ENCODE peak calls at places on chromosome 18, in six cellular contexts. V, I, P, R, O and K are unnamed samples. For H3K9me3, H3K4me1 and H3K27me3, the result is how much of the 10 kb centered on the place peaks cover.

GRCh38 chr18:23992119-23992940 is 22.2 kb upstream of the TTC39C start:
- DNase-seq in P (peak), O (peak), V (peak), I (peak), R (no peak), K (no peak)

GRCh38 chr18:10453885-10454772 is at the start of gene APCDD1:
- DNase-seq in R (no peak), V (peak), O (peak), I (no peak), P (no peak), K (peak)

GRCh38 chr18:6629635-6630140 is 99.8 kb upstream of the ARHGAP28 start:
- DNase-seq in I (peak), O (no peak), V (no peak), P (no peak), R (no peak), K (no peak)

GRCh38 chr18:48073231-48073930 is 142.9 kb upstream of the SMAD2 start:
- DNase-seq in R (no peak), P (no peak), I (no peak), O (no peak), V (no peak), K (no peak)

GRCh38 chr18:24534737-24535136 is 74.3 kb downstream of the HRH4 start:
- DNase-seq in I (no peak), R (no peak), O (no peak), V (no peak), P (no peak), K (no peak)

GRCh38 chr18:62585274-62586147 is 62.7 kb downstream of the ZCCHC2 start:
- DNase-seq in I (no peak), V (no peak), O (no peak), P (no peak), R (no peak), K (no peak)

GRCh38 chr18:31666055-31666454 is 18.3 kb downstream of the B4GALT6 start:
- DNase-seq in O (no peak), P (no peak), V (no peak), R (no peak), I (no peak), K (no peak)

GRCh38 chr18:48569915-48570264 is 31.1 kb downstream of the CTIF start:
- DNase-seq in V (no peak), P (no peak), R (no peak), O (no peak), I (no peak), K (no peak)

GRCh38 chr18:43620936-43621335 is 343.6 kb upstream of the SYT4 start:
- DNase-seq in V (no peak), O (no peak), I (peak), R (no peak), P (no peak), K (peak)

GRCh38 chr18:44107187-44107586 is 573.5 kb upstream of the SETBP1 start:
- DNase-seq in O (no peak), R (no peak), I (no peak), P (no peak), V (no peak), K (no peak)

GRCh38 chr18:22165603-22166069 is 3.8 kb upstream of the GATA6 start:
- DNase-seq in R (no peak), V (no peak), O (peak), P (no peak), I (no peak), K (no peak)

GRCh38 chr18:5508821-5509220 is 35.0 kb downstream of the EPB41L3 start:
- DNase-seq in O (no peak), P (no peak), V (no peak), I (no peak), R (no peak), K (no peak)

GRCh38 chr18:21112140-21112473 is 494 bp upstream of the ROCK1 start:
- DNase-seq in R (no peak), P (no peak), V (no peak), O (no peak), I (no peak), K (no peak)

GRCh38 chr18:58263055-58263732 is 219.2 kb downstream of the NEDD4L start:
- DNase-seq in P (no peak), I (peak), O (no peak), R (peak), V (no peak), K (no peak)

GRCh38 chr18:48139427-48140347 is 209.2 kb upstream of the SMAD2 start:
- DNase-seq in P (no peak), I (no peak), O (peak), R (no peak), V (peak), K (no peak)

GRCh38 chr18:65547046-65547445 is 203.8 kb upstream of the CDH7 start:
- DNase-seq in P (no peak), V (no peak), I (no peak), O (no peak), R (no peak), K (no peak)

GRCh38 chr18:79888016-79888415 is 63.4 kb downstream of the SLC66A2 start:
- DNase-seq in V (no peak), O (no peak), R (no peak), I (no peak), P (no peak), K (no peak)
- H3K9me3 ChIP-seq in V (under half), O (under half), R (under half), I (under half), P (under half), K (under half)

DNA sequence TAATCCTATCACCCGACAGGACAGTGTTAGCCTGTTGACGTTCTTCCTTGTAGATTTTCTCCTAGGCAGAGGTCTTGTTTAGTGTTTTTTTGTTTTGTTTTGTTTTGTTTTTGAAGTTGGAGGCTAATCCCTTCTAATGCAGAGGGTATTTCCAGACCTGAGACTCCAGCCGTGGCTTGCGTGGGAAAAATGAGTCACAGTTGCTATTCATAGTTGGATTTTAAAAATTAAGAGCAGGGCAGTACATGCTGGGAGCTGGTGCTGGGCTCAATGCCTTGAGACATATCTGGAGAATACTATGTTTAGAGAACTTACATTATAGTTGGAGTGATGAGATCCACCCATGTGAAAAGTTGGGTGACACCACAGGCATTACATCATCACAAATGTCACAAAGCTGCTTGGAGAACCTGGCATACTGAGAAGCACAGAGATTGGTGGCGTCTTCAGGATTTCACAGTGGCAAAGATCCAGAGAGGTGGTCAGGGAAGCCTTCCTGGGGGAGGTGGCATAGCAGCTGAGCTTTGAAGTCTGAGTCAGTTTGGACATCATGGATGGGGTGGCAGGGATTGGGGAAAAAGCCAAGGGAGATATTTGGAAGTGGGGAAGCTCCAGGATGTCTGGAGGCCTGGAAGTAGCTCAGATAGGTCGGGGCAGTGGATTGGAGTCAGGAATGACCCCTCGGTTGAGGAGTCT is 249.4 kb downstream of the LOXHD1 start:
- DNase-seq in P (no peak), V (no peak), I (peak), O (no peak), R (no peak), K (no peak)
- H3K4me1 ChIP-seq in P (under half), V (under half), I (under half), O (under half), R (under half), K (under half)

GRCh38 chr18:26546170-26546874 is 2.0 kb downstream of the KCTD1 start:
- DNase-seq in P (no peak), I (no peak), R (no peak), O (no peak), V (no peak), K (no peak)

GRCh38 chr18:26548144-26549102 is at the start of gene KCTD1:
- DNase-seq in O (peak), P (peak), I (peak), R (peak), V (peak), K (no peak)

GRCh38 chr18:26549103-26549485 is 741 bp upstream of the KCTD1 start:
- DNase-seq in V (no peak), O (peak), R (no peak), P (no peak), I (peak), K (no peak)

GRCh38 chr18:26546875-26547301 is 1.5 kb downstream of the KCTD1 start:
- DNase-seq in O (peak), V (peak), R (no peak), P (no peak), I (no peak), K (no peak)

GRCh38 chr18:26547302-26548143 is 830 bp downstream of the KCTD1 start:
- DNase-seq in O (peak), I (peak), V (peak), P (peak), R (no peak), K (no peak)
- H3K27me3 ChIP-seq in O (under half), I (under half), V (under half), P (under half), R (under half), K (under half)

GRCh38 chr18:35602193-35602820 is 20.8 kb downstream of the GALNT1 start:
- DNase-seq in R (no peak), P (no peak), V (no peak), O (no peak), I (no peak), K (no peak)

GRCh38 chr18:35603528-35603927 is 22.0 kb downstream of the GALNT1 start:
- DNase-seq in P (no peak), R (no peak), I (no peak), V (no peak), O (no peak), K (no peak)

GRCh38 chr18:35605686-35606417 is 24.3 kb downstream of the GALNT1 start:
- DNase-seq in I (peak), P (no peak), R (no peak), V (no peak), O (no peak), K (no peak)

GRCh38 chr18:35609236-35609635 is 27.7 kb downstream of the GALNT1 start:
- DNase-seq in I (no peak), O (no peak), P (no peak), V (no peak), R (no peak), K (no peak)

GRCh38 chr18:35604369-35604768 is 22.8 kb downstream of the GALNT1 start:
- DNase-seq in R (no peak), V (no peak), O (no peak), P (no peak), I (no peak), K (no peak)
- H3K9me3 ChIP-seq in R (under half), V (under half), O (under half), P (under half), I (under half), K (under half)

GRCh38 chr18:77096031-77096371 is 36.6 kb downstream of the MBP start:
- DNase-seq in P (no peak), O (no peak), I (no peak), V (no peak), R (no peak), K (no peak)

GRCh38 chr18:77098554-77099174 is 33.9 kb downstream of the MBP start:
- DNase-seq in R (no peak), P (no peak), I (no peak), O (peak), V (no peak), K (no peak)

GRCh38 chr18:77096936-77097886 is 35.4 kb downstream of the MBP start:
- DNase-seq in O (no peak), V (no peak), P (no peak), I (no peak), R (no peak), K (peak)

GRCh38 chr18:77099501-77100370 is 32.8 kb downstream of the MBP start:
- DNase-seq in V (no peak), O (no peak), P (peak), R (no peak), I (no peak), K (no peak)

DNA sequence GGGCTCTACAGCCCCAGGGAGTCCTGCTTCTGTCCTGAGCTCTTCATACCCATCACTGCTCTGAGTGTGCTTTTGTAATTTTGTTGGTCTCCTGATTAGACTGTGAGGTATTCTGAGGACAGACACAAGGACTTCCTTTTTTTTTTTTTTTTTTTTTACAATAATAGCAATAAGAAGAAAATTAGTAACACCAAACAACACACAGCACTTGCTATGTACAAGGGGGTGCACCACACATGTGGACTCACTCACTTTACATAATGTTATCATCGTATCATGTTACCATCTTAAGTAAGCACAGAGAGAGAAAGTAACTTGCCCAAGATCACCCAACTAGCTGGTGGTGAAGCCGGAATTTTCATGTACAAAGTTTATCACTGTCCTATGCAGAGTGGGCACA is 34.5 kb downstream of the MBP start:
- DNase-seq in R (no peak), I (peak), O (no peak), P (no peak), V (no peak), K (no peak)
- H3K4me1 ChIP-seq in R (half or more), I (under half), O (under half), P (half or more), V (under half), K (under half)

DNA sequence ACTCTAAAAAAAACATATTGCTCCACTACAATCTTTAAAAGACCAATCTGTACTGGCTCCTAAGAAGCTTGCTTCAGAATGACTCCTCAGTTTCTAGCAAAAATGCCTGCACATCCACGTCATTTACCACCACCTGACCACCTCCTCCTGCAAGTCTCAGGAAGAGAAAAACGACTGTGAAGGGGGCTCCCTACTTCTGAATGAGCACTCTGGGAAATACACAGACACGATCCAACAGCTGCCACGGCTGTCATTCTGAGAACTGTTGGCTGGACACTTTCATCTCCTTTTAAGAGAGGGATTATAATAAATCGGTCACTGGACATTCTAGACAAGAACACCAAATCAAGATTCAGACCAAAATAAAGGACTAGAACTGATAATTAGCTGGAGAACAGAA is 21.5 kb downstream of the EPG5 start:
- DNase-seq in V (no peak), O (no peak), P (no peak), I (no peak), R (no peak), K (no peak)
- H3K27me3 ChIP-seq in V (under half), O (under half), P (under half), I (under half), R (under half), K (under half)

GRCh38 chr18:79934311-79935097 is 16.9 kb downstream of the SLC66A2 start:
- DNase-seq in P (no peak), R (no peak), O (peak), I (no peak), V (no peak), K (no peak)
- H3K9me3 ChIP-seq in P (under half), R (under half), O (under half), I (under half), V (under half), K (under half)